ENCODE peak calls at places on chromosomes 4 and X, in ten cellular contexts. Y, O, T, Q, Z, C, E, V, J and X are unnamed samples.

GRCh38 chr4:162392938-162393337 is 229.1 kb upstream of the FSTL5 start:
- DNase-seq in Y (no peak), Z (no peak), T (no peak), Q (no peak), J (no peak), V (no peak), C (no peak), E (peak), O (no peak), X (no peak)

GRCh38 chr4:125994024-125994423 is 679.3 kb downstream of the FAT4 start:
- DNase-seq in J (no peak), O (no peak), Q (no peak), T (no peak), Z (no peak), C (peak), Y (no peak), E (no peak), V (no peak), X (peak)

GRCh38 chrX:9997524-9997923 is 30.4 kb downstream of the CLDN34 start:
- DNase-seq in Z (no peak), C (no peak), J (no peak), O (peak), Q (peak), T (no peak), Y (no peak), E (peak), V (no peak), X (no peak)

GRCh38 chr4:139740531-139741041 is 75.0 kb downstream of the MGST2 start:
- DNase-seq in E (no peak), Z (peak), Y (peak), V (no peak), T (peak), O (no peak), J (peak), C (peak), Q (no peak), X (peak)

GRCh38 chr4:123785515-123785914 is 388.9 kb downstream of the SPRY1 start:
- DNase-seq in E (no peak), O (no peak), V (no peak), Z (peak), Y (peak), T (peak), Q (no peak), J (no peak), C (peak), X (peak)

GRCh38 chrX:48890934-48891401 is 6.6 kb downstream of the TIMM17B start:
- DNase-seq in Y (no peak), Q (no peak), J (no peak), C (peak), V (no peak), O (no peak), E (no peak), T (no peak), Z (peak), X (no peak)

GRCh38 chr4:28082686-28083390 is 1222.2 kb downstream of the STIM2 start:
- DNase-seq in Q (no peak), V (no peak), O (no peak), Z (no peak), E (no peak), T (no peak), C (peak), J (no peak), Y (no peak), X (no peak)

GRCh38 chrX:152926923-152927322 is 29.1 kb downstream of the ZNF185 start:
- DNase-seq in C (no peak), Y (no peak), J (no peak), V (no peak), O (no peak), Z (peak), Q (no peak), T (no peak), E (no peak), X (no peak)

GRCh38 chrX:24167719-24168472 is 18.4 kb downstream of the ZFX start:
- DNase-seq in J (no peak), V (no peak), E (peak), Z (no peak), C (no peak), Q (no peak), Y (no peak), T (no peak), O (no peak), X (no peak)

GRCh38 chrX:129762448-129762847 is 17.3 kb upstream of the SASH3 start:
- DNase-seq in Z (no peak), T (no peak), Y (no peak), E (no peak), C (no peak), Q (no peak), V (no peak), O (no peak), J (no peak), X (no peak)

GRCh38 chr4:21885241-21885640 is 63.3 kb downstream of the KCNIP4 start:
- DNase-seq in O (no peak), T (no peak), E (no peak), Z (no peak), Q (no peak), C (peak), V (no peak), Y (no peak), J (no peak), X (no peak)

GRCh38 chrX:7941390-7942042 is 14.3 kb upstream of the PNPLA4 start:
- DNase-seq in Y (peak), O (no peak), Q (no peak), C (peak), J (no peak), Z (peak), T (no peak), E (peak), V (no peak), X (peak)

GRCh38 chr4:105140684-105141490 is 5.8 kb upstream of the TET2 start:
- DNase-seq in Q (no peak), Z (peak), Y (peak), T (no peak), V (no peak), O (no peak), C (peak), E (peak), J (no peak), X (peak)

GRCh38 chr4:65798498-65799127 is 128.3 kb upstream of the EPHA5 start:
- DNase-seq in Z (no peak), J (no peak), Q (no peak), T (no peak), E (no peak), V (no peak), O (no peak), C (no peak), Y (no peak), X (no peak)

GRCh38 chr4:112266823-112267222 is 18.9 kb downstream of the TIFA start:
- DNase-seq in J (no peak), O (no peak), Z (peak), Y (peak), E (peak), T (no peak), C (peak), Q (no peak), V (no peak), X (no peak)

GRCh38 chr4:73311428-73311827 is 52.8 kb upstream of the ANKRD17 start:
- DNase-seq in Z (peak), O (no peak), E (peak), J (no peak), V (no peak), Q (no peak), Y (peak), C (peak), T (no peak), X (peak)

GRCh38 chrX:154310991-154311541 is 15.5 kb downstream of the TKTL1 start:
- DNase-seq in Q (no peak), O (no peak), T (no peak), J (no peak), C (no peak), E (peak), V (no peak), Y (no peak), Z (no peak), X (no peak)

GRCh38 chr4:80948161-80948560 is 82.3 kb upstream of the BMP3 start:
- DNase-seq in V (no peak), C (peak), J (no peak), T (no peak), Z (no peak), E (no peak), O (no peak), Q (no peak), Y (no peak), X (no peak)

GRCh38 chr4:98290511-98290910 is 29.3 kb downstream of the RAP1GDS1 start:
- DNase-seq in Z (peak), J (no peak), E (no peak), C (peak), V (no peak), Q (no peak), O (no peak), T (no peak), Y (peak), X (peak)

GRCh38 chr4:146790515-146790914 is 151.8 kb downstream of the POU4F2 start:
- DNase-seq in V (no peak), J (no peak), Y (no peak), E (no peak), T (no peak), C (no peak), Z (no peak), O (no peak), Q (no peak), X (no peak)

GRCh38 chr4:80036949-80037348 is 36.1 kb downstream of the ANTXR2 start:
- DNase-seq in C (peak), O (no peak), V (no peak), T (no peak), Z (peak), Q (no peak), Y (peak), J (no peak), E (no peak), X (peak)

GRCh38 chrX:45274576-45274975 is 73.9 kb upstream of the DIPK2B start:
- DNase-seq in J (no peak), Z (no peak), V (no peak), O (no peak), E (no peak), Q (no peak), T (no peak), C (no peak), Y (no peak), X (no peak)

GRCh38 chr4:154559141-154559841 is 3.5 kb upstream of the FGB start:
- DNase-seq in E (peak), J (peak), T (no peak), V (no peak), O (no peak), C (peak), Z (peak), Q (no peak), Y (peak), X (peak)

GRCh38 chr4:70838972-70839536 is 636 bp downstream of the GRSF1 start:
- DNase-seq in Y (peak), T (peak), J (peak), V (peak), C (peak), Z (peak), Q (peak), O (peak), E (peak), X (peak)